ENCODE peak calls at places on chromosomes 13 and 19, in nine cellular contexts. W is tibial nerve; X is stomach; A is astrocyte of the cerebellum; G is astrocyte of the spinal cord; I is right atrium auricular region; F is uterus; K is coronary artery; M is CD8-positive, alpha-beta T cell. E is an unnamed sample.

GRCh38 chr19:57687363-57688010 is 5.7 kb downstream of the ZNF551 start:
- DNase-seq in M (no peak), I (no peak), F (no peak), G (no peak), W (no peak), A (no peak), K (no peak), X (no peak), E (no peak)

GRCh38 chr19:7718668-7719067 is 13.2 kb downstream of the CLEC4G start:
- DNase-seq in A (no peak), W (no peak), K (no peak), F (no peak), M (no peak), G (no peak), I (no peak), X (no peak), E (no peak)

GRCh38 chr19:16541526-16542044 is 652 bp downstream of the CHERP start:
- DNase-seq in F (no peak), I (no peak), G (no peak), M (no peak), A (peak; percentile 1), W (no peak), K (no peak), X (no peak), E (peak; percentile 22)

GRCh38 chr13:108276060-108276459 is 6.5 kb downstream of the TNFSF13B start:
- DNase-seq in K (no peak), W (no peak), I (no peak), X (peak; percentile 31), A (no peak), F (peak; percentile 55), M (no peak), G (no peak), E (peak; percentile 45)

GRCh38 chr13:41500501-41500900 is 43.2 kb downstream of the RGCC start:
- DNase-seq in W (no peak), F (no peak), X (no peak), K (no peak), I (no peak), A (no peak), G (no peak), M (peak; percentile 32), E (no peak)

GRCh38 chr19:7879102-7879770 is 5.0 kb upstream of the PRR36 start:
- DNase-seq in M (no peak), K (no peak), F (no peak), W (no peak), I (no peak), X (no peak), G (no peak), A (no peak), E (no peak)

GRCh38 chr13:41496420-41497234 is 39.3 kb downstream of the RGCC start:
- DNase-seq in F (no peak), G (peak; percentile 45), A (no peak), X (no peak), I (no peak), M (no peak), K (no peak), W (no peak), E (no peak)

GRCh38 chr19:4606921-4607678 is 32.2 kb upstream of the TNFAIP8L1 start:
- DNase-seq in F (peak; percentile 20), G (no peak), A (no peak), M (no peak), W (peak; percentile 31), K (no peak), X (no peak), I (no peak), E (peak; percentile 65)

GRCh38 chr13:110557610-110558305 is 3.8 kb downstream of the RAB20 start:
- DNase-seq in F (no peak), G (no peak), I (no peak), K (no peak), W (no peak), M (no peak), A (no peak), X (peak; percentile 76), E (no peak)

DNA sequence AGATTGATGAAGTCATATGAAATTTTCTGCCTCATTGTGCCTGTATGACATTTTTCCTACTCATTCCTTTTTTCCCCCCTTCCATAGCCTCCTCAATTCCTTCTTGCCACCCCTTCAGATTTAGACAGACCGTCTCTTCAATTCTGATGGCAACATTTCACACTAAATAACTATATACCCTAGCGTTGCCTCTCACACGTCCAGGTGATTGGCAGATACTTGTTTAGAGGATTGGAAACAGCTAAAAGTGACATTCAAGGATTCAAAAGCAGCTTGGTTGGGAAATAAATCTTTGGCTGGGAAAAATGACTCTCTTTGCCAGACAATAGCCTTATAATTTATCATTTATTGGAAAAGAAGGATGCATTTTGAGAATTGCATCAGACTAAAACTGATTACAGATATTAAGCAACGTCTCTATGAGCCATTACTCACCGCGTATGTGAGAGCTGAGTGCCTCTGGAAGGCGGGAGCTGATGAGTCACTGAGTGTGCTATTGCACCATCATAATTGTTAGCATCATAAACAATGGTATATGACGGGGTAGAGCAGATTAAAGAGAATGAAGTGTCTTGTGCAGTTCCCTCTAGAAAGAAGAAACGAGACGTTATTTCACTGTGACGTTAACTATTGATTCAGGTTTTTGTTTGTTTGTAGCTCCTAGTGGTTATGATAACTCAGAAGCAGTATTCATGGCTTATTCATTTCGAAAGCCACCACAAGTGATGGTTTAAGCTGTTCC is 61.1 kb upstream of the FAM216B start:
- DNase-seq in W (no peak), I (no peak), F (peak; percentile 56), X (peak; percentile 28), A (peak; percentile 88), G (peak; percentile 95), M (no peak), K (no peak), E (peak; percentile 99)
- H3K4me3 ChIP-seq in W (no peak overlapping the region), I (no peak overlapping the region), F (no peak overlapping the region), X (no peak overlapping the region), A (no peak overlapping the region), G (no peak overlapping the region), M (no peak overlapping the region), K (no peak overlapping the region), E (no peak overlapping the region)

GRCh38 chr13:113836917-113837553 is 26.8 kb downstream of the GAS6 start:
- DNase-seq in A (peak; percentile 67), K (no peak), W (peak; percentile 68), F (peak; percentile 79), G (peak; percentile 94), X (peak; percentile 66), I (peak; percentile 78), M (no peak), E (peak; percentile 77)

GRCh38 chr13:113837554-113838355 is 26.1 kb downstream of the GAS6 start:
- DNase-seq in M (no peak), A (peak; percentile 99), K (peak; percentile 97), X (peak; percentile 89), I (peak; percentile 95), G (peak; percentile 100), W (peak; percentile 91), F (peak; percentile 98), E (peak; percentile 98)

GRCh38 chr13:113839536-113840204 is 24.2 kb downstream of the GAS6 start:
- DNase-seq in F (no peak), G (no peak), W (no peak), A (no peak), I (no peak), M (no peak), K (no peak), X (peak; percentile 81), E (no peak)

GRCh38 chr13:113840541-113841354 is 23.1 kb downstream of the GAS6 start:
- DNase-seq in F (no peak), I (no peak), A (no peak), W (no peak), X (no peak), M (no peak), K (no peak), G (no peak), E (no peak)

GRCh38 chr13:113838711-113839201 is 25.1 kb downstream of the GAS6 start:
- DNase-seq in A (no peak), I (no peak), M (no peak), F (no peak), X (no peak), G (no peak), K (no peak), W (no peak), E (no peak)
- H3K4me3 ChIP-seq in A (peak overlapping the region; percentile 11), I (peak overlapping the region; percentile 1), M (no peak overlapping the region), F (peak overlapping the region; percentile 2), X (peak overlapping the region; percentile 25), G (peak overlapping the region; percentile 33), K (no peak overlapping the region), W (no peak overlapping the region), E (no peak overlapping the region)

GRCh38 chr13:52846567-52847321 is 1.7 kb downstream of the PCDH8 start:
- DNase-seq in X (no peak), M (no peak), F (no peak), I (no peak), W (peak; percentile 23), K (no peak), G (no peak), A (no peak), E (peak; percentile 51)
- H3K4me3 ChIP-seq in X (peak overlapping the region; percentile 29), M (no peak overlapping the region), F (no peak overlapping the region), I (no peak overlapping the region), W (no peak overlapping the region), K (peak overlapping the region; percentile 55), G (no peak overlapping the region), A (no peak overlapping the region), E (peak overlapping the region; percentile 12)

GRCh38 chr19:3589439-3589838 is 4.2 kb downstream of the GIPC3 start:
- DNase-seq in I (no peak), X (no peak), K (no peak), M (no peak), F (no peak), G (no peak), A (no peak), W (no peak), E (no peak)

GRCh38 chr19:3586707-3587346 is 1.5 kb downstream of the GIPC3 start:
- DNase-seq in A (no peak), F (no peak), M (no peak), X (peak; percentile 75), W (no peak), I (no peak), K (no peak), G (no peak), E (no peak)

GRCh38 chr19:3586124-3586626 is 897 bp downstream of the GIPC3 start:
- DNase-seq in G (no peak), A (no peak), K (no peak), I (no peak), X (no peak), F (no peak), M (peak; percentile 39), W (no peak), E (no peak)

GRCh38 chr19:3589949-3590348 is 4.7 kb downstream of the GIPC3 start:
- DNase-seq in M (no peak), G (no peak), I (no peak), K (no peak), X (no peak), A (no peak), F (no peak), W (no peak), E (no peak)

DNA sequence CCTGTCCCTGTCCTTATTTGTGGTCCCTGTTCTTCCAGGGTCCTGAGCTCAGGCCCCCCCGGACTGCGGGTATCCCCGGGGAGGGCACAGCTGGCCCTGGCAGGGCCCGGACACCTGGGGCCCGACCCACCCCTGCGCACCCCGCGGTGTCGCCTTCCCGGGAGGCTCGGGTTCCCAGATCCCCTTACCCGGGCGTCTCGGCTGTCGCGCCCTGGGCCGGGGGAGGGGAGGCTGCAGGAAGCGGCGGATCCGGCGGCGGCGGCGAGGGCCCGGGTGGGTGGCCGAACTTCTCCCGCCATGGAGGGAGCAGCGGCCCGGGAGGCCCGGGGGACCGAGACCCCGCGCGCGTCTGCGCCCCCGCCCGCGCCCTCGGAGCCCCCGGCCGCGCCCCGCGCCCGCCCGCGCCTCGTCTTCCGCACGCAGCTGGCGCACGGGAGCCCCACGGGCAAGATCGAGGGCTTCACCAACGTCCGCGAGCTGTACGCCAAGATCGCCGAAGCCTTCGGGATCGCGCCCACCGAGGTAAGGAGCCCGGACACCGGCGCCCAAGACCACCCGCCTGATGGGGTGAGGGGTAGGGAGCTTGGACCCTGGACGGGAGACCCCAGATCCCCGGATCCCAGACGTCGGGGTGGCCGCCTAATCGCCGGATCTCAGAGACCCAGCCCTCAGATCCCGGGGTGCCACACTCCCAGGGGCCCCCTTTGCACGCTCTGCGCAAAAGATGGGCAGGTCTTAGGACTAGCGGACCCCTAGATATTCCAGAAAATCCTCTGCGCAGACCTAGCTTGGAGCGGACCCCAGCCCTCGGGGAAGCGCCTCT is at the start of gene GIPC3:
- DNase-seq in G (no peak), I (no peak), M (no peak), A (no peak), F (no peak), X (no peak), K (no peak), W (no peak), E (no peak)
- H3K4me3 ChIP-seq in G (peak within 1 kb of the TSS; percentile 36), I (peak within 1 kb of the TSS; percentile 43), M (peak within 1 kb of the TSS; percentile 45), A (peak within 1 kb of the TSS; percentile 16), F (no peak within 1 kb of the TSS), X (peak within 1 kb of the TSS; percentile 47), K (peak within 1 kb of the TSS; percentile 62), W (peak within 1 kb of the TSS; percentile 19), E (peak within 1 kb of the TSS; percentile 14)